ENCODE peak calls at places on chromosomes 4 and X, in seven cellular contexts. O is ovary, C is right lobe of liver, V is Peyer's patch, P is lower leg skin, F is vagina, A is GM12891. S is an unnamed sample.

GRCh38 chrX:42149281-42149680 is 225.9 kb upstream of the CASK start:
- DNase-seq in A (no peak), O (no peak), V (no peak), P (no peak), F (no peak), C (no peak), S (no peak)

GRCh38 chr4:156242390-156242789 is 288.7 kb upstream of the CTSO start:
- DNase-seq in C (no peak), A (no peak), V (no peak), O (no peak), P (no peak), F (no peak), S (no peak)

GRCh38 chr4:39732728-39733127 is 34.8 kb downstream of the UBE2K start:
- DNase-seq in V (no peak), F (no peak), O (no peak), P (no peak), A (no peak), C (no peak), S (no peak)

GRCh38 chrX:42708222-42708621 is 69.7 kb downstream of the PPP1R2C start:
- DNase-seq in O (no peak), F (no peak), C (no peak), A (no peak), P (no peak), V (no peak), S (no peak)

GRCh38 chr4:177287298-177287697 is 22.4 kb upstream of the NEIL3 start:
- DNase-seq in C (no peak), F (no peak), P (no peak), A (no peak), V (no peak), O (no peak), S (no peak)

GRCh38 chr4:151921811-151922210 is 161.0 kb upstream of the GATB start:
- DNase-seq in O (no peak), P (no peak), A (no peak), V (no peak), F (no peak), C (no peak), S (no peak)

GRCh38 chr4:144712775-144713174 is 66.8 kb downstream of the HHIP start:
- DNase-seq in A (no peak), C (no peak), F (no peak), P (no peak), V (no peak), O (no peak), S (no peak)

GRCh38 chr4:140893939-140894338 is 137.8 kb upstream of the TBC1D9 start:
- DNase-seq in A (no peak), C (no peak), F (no peak), P (no peak), V (no peak), O (no peak), S (no peak)

GRCh38 chr4:174107749-174108354 is 175.6 kb downstream of the FBXO8 start:
- DNase-seq in F (no peak), V (no peak), P (no peak), A (no peak), C (no peak), O (no peak), S (no peak)

DNA sequence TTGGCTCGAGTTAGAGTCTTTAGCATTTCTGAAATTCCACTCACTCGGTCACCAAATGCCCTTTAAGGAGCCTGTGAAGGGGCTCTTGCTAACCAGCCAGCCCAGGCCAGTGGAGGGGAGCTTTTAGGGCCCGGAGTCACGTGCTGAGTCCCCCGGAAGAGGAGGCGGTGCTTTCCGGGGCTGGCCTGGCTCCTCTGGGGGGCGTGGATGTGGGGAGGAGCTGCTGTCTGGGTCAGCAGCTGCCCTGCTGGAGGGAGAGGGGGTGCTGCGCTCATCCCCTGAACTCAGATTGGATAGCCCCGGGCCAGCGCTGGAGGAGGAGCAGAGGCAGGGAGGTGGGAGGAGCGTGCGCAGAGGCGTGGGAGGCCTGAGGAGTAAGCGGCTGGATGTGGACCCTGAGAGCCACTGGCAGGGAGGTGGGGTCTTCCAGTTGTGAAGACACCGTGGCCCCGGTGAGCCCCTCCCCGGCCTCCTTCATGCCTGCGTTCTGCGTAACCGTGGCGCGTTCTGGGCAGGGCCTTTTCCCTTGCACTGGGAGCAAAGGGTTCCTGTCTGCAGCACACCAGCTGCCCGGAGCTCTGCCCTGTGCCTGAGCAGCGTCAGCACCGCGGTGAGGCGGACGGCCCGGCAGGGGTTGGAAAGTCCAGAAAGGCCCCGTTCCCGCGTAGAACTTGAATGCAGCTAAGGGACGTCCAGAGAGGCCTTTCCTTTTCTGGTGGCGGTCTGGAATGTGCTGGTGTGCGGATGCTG is 19.7 kb downstream of the MAEA start:
- DNase-seq in O (peak), C (peak), F (peak), A (peak), P (peak), V (peak), S (peak)
- TF ChIP-seq POLR2A in O (no peak), C (no peak), F (no peak), A (no peak), P (no peak), V (no peak), S (no peak)

GRCh38 chrX:19343462-19344206 is at the start of gene PDHA1:
- DNase-seq in A (peak), C (peak), P (peak), V (peak), F (peak), O (peak), S (peak)
- TF ChIP-seq POLR2A in A (no peak), C (peak), P (peak), V (peak), F (no peak), O (peak), S (peak)

GRCh38 chrX:40424259-40424658 is 156.5 kb upstream of the ATP6AP2 start:
- DNase-seq in A (no peak), F (no peak), P (no peak), V (no peak), O (no peak), C (no peak), S (no peak)

GRCh38 chrX:40422021-40422420 is 158.7 kb upstream of the ATP6AP2 start:
- DNase-seq in P (no peak), O (no peak), F (no peak), C (no peak), V (no peak), A (no peak), S (no peak)

GRCh38 chrX:40423299-40423698 is 157.5 kb upstream of the ATP6AP2 start:
- DNase-seq in F (no peak), O (no peak), P (no peak), A (no peak), V (no peak), C (no peak), S (no peak)

GRCh38 chrX:40418413-40419195 is 162.2 kb upstream of the ATP6AP2 start:
- DNase-seq in C (no peak), O (no peak), A (no peak), P (peak), V (no peak), F (no peak), S (no peak)

DNA sequence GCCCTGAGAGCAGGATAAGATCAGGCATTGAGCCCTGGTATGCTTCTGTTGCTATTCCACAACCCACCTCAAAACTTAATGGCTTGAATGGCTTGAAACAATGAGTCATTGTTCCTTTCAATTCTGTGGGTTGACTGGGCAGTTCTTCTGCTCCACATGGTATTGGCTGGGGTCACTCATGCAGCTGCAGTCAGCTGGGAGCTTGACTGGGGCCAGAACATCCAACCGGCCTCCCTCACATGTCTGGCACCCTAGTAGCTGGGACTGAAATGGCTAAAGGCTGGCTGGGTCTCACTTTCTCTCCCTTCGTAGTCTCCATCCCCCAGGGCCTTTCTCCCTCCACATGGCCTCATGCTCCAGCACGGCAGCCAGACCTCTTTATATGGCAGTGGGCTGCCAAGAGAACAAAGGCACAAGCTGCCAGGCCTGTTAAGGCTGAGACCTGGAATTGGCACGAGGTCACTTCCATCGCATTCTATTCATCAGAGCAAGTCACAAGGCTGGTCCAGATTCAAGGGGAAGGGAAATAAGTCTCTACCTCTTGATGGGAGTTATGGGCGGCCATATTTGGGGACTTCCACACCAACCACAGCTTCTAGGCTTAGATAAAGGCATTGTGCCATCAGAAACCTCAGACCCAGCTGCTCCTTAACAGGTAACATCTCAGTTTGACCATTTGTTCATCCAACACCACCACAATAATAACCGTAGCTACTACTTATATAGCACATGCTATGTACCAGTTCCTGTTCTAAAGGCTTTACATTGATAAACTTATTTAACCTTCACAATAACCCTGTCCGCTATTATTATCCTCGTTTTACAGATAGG is 159.7 kb upstream of the ATP6AP2 start:
- DNase-seq in F (no peak), C (no peak), V (no peak), A (no peak), P (peak), O (no peak), S (no peak)
- TF ChIP-seq POLR2A in F (no peak), C (no peak), V (no peak), A (no peak), P (no peak), O (no peak), S (no peak)

DNA sequence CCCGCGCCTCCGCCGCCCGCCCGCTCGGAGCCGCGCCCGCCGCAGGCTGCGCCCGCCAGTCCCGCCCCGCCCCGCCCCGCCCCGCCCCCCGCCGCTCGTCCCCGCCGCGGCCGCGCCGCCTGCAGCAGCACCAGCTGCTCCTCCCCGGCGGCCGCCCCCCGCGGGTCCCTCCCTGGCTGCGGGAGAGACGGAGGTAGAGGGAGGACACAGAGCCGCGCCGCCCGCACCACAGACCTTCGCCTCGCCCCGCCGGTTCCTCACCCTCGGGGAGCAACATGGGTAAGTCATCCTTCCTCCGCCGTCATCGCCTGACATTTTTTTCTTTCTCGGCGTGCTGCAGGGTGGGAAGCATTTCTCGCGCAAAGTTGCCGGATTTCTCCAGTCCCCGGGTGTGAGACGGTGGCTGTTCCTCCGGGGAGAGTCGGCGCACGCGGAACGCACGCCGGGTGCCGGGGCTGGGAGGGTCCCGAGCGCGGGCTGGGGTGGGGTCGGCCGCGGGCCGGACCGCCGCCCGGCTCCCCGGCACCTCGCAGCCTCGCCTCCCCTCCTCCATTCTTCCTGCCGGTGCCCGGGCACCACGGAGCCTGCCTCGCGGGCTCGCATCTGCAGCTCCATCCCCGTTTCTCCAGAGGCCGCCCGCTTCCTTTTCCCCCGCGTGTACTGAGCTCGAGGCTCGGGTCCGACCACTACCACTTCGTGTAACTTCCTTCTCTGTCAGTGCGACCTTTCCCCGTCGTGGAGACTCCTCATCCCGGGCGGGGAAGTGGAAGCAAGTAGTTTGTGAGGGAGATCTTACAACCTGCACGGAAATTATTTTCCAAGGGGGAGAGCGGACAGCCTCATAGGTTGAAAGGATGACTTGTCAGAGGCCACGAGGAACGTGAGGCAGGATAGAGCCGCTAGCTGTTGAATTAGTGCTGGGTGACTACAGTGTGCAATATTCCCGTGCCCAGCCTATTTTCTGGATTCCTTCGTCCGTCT is at the start of gene RAP1GDS1:
- DNase-seq in P (peak), F (peak), C (peak), A (no peak), O (no peak), V (peak), S (peak)
- TF ChIP-seq POLR2A in P (no peak), F (no peak), C (no peak), A (no peak), O (no peak), V (peak), S (no peak)

GRCh38 chr4:101419324-101420135 is 72.2 kb upstream of the PPP3CA start:
- DNase-seq in C (no peak), O (no peak), A (no peak), V (no peak), P (no peak), F (no peak), S (peak)
- TF ChIP-seq POLR2A in C (no peak), O (no peak), A (no peak), V (no peak), P (no peak), F (no peak), S (no peak)

DNA sequence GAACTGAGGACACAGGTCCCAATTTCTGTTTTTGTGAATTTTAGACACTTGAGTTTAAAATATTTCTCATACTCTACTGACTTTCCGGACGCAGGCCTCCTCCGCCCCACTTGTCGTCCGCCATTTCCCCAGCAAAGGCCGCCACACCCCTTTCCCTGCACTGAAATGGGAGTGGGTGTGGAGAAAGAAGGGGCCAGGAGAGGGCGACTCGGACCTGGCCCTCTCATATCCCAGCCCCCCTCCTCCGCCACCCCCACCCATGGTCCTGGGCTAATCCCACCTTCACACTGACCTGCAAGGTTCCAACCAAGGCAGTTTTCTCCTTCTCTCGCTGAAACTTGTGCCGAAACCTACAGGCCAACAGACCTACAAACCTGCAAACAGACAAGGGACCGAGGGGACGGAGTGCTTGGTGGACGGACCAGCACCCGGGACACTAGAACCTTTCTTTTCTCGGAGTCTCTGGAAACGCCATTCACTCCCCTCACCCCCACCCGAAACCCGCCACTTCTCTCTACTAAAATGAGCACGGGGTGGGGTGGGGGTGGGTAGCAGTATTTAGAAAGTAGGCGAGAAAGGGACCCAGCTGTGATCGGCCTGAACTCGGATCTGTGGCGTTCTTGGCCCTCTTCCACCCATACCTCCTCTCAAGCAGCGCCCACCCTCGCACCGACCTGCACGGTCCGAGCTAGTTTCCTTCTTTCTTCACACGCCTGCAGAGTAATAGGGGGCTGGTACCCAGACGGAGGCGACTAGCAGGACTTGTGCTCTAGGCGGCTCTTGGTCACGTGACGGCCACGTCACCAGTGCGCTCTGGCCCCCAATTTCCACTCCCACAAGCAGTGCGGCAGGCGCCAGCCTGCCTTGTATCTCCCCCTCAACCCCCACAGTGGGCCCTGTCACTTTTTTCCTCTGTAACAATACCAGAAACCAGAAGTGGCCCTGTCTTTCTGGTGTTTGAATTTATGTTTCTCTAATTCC is at the start of gene ARMCX6:
- DNase-seq in P (peak), A (peak), O (peak), V (peak), C (peak), F (no peak), S (peak)
- TF ChIP-seq POLR2A in P (no peak), A (no peak), O (peak), V (no peak), C (no peak), F (no peak), S (no peak)

GRCh38 chrX:112218388-112218787 is 135.8 kb upstream of the TRPC5 start:
- DNase-seq in A (no peak), V (no peak), O (no peak), F (no peak), P (no peak), C (no peak), S (no peak)

DNA sequence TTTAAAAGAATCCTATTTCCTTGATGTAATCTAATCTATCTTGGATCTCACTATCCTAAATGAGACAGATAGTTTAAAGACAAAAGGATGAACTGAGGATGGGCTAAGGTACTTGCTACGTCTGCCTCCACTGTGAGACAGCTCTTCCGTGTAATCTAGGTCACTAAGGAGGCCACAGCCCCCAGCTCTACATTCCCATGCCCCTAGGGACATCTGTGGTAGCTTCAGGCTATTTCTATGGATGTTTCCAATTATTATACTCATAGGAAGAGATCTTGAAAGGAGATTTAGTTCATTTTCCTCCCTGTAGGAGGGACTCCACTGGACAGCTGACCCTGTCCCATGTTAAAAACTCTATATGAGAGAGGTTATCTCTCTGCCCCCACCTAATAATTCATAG is 140.8 kb upstream of the TRPC5 start:
- DNase-seq in A (no peak), C (no peak), F (no peak), O (no peak), P (no peak), V (no peak), S (no peak)
- TF ChIP-seq POLR2A in A (no peak), C (no peak), F (no peak), O (no peak), P (no peak), V (no peak), S (no peak)